ENCODE peak calls at places on chromosomes 3 and 15, in five cellular contexts. G is PC-3, F is HCT116, P is GM23338, N is OCI-LY7. J is an unnamed sample.

GRCh38 chr3:140251678-140252077 is 316.7 kb downstream of the CLSTN2 start:
- DNase-seq in G (no peak), F (no peak), P (peak; percentile 49), N (no peak), J (no peak)

GRCh38 chr3:180382781-180383180 is 219.2 kb upstream of the TTC14 start:
- DNase-seq in G (no peak), F (no peak), P (peak; percentile 36), N (no peak), J (no peak)

GRCh38 chr3:32440481-32441350 is 49.1 kb downstream of the CMTM7 start:
- DNase-seq in G (no peak), F (no peak), P (no peak), N (peak; percentile 59), J (peak; percentile 50)

GRCh38 chr3:197308591-197308990 is 10.2 kb upstream of the DLG1 start:
- DNase-seq in G (peak; percentile 40), F (no peak), P (no peak), N (no peak), J (peak; percentile 81)

GRCh38 chr3:98536456-98537017 is 4.8 kb downstream of the GPR15 start:
- DNase-seq in G (peak; percentile 39), F (no peak), P (no peak), N (peak; percentile 56), J (no peak)

GRCh38 chr15:50463423-50464358 is 39.5 kb downstream of the USP8 start:
- DNase-seq in G (no peak), F (no peak), P (no peak), N (no peak), J (peak; percentile 21)

GRCh38 chr3:179949428-179949827 is 87.3 kb downstream of the PEX5L start:
- DNase-seq in G (no peak), F (no peak), P (peak; percentile 53), N (peak; percentile 78), J (no peak)

GRCh38 chr3:53109822-53110771 is 20.1 kb downstream of the RFT1 start:
- DNase-seq in G (peak; percentile 65), F (peak; percentile 19), P (peak; percentile 79), N (peak; percentile 65), J (peak; percentile 84)

GRCh38 chr3:126474498-126475410 is 937 bp downstream of the ZXDC start:
- DNase-seq in G (peak; percentile 7), F (peak; percentile 16), P (peak; percentile 65), N (peak; percentile 52), J (peak; percentile 72)

GRCh38 chr3:48077835-48078234 is 61.6 kb upstream of the MAP4 start:
- DNase-seq in G (peak; percentile 25), F (no peak), P (no peak), N (no peak), J (peak; percentile 59)

GRCh38 chr3:11071096-11071755 is 78.7 kb downstream of the SLC6A1 start:
- DNase-seq in G (no peak), F (no peak), P (no peak), N (no peak), J (no peak)

GRCh38 chr3:9352917-9353823 is 9.7 kb upstream of the THUMPD3 start:
- DNase-seq in G (peak; percentile 80), F (peak; percentile 21), P (peak; percentile 80), N (peak; percentile 64), J (peak; percentile 82)

DNA sequence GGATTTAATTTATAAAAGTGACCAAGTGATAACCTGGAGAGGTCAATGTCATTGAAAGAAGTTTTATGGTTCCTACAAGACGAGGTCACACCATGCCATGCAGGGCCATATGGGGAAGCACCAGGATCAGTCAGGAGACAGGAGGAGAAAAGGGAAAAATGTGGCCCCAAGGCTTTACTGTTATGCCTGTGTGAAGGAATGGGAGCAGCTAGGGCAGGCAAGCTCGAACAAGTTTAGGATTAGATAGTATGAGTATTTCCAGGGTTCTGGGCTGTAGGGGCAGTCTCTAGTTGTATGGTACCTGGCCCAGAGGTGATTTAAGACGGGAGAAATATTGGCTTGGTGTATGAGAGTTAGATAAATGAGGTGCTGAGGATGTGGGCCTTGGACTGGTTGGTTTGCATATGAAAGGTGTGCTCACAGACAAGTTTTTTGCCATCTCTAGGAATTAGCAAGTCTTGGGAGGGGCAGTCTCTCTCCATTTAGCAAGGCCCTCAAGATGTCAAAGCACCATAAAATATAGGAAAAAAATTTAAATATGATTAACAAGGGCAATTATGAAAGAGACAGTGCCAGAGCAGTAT is 36.3 kb upstream of the DCLK3 start:
- DNase-seq in G (no peak), F (no peak), P (no peak), N (no peak), J (no peak)
- TF ChIP-seq EZH2phosphoT487 in G (no peak), F (no peak), P (no peak), N (no peak), J (no peak)

GRCh38 chr15:85681391-85681790 is 113.3 kb downstream of the KLHL25 start:
- DNase-seq in G (no peak), F (no peak), P (no peak), N (no peak), J (no peak)
- TF ChIP-seq EZH2phosphoT487 in G (no peak), F (no peak), P (no peak), N (no peak), J (no peak)

GRCh38 chr3:51733859-51734571 is 27.1 kb downstream of the GRM2 start:
- DNase-seq in G (no peak), F (no peak), P (no peak), N (no peak), J (no peak)
- TF ChIP-seq EZH2phosphoT487 in G (no peak), F (no peak), P (no peak), N (no peak), J (no peak)

DNA sequence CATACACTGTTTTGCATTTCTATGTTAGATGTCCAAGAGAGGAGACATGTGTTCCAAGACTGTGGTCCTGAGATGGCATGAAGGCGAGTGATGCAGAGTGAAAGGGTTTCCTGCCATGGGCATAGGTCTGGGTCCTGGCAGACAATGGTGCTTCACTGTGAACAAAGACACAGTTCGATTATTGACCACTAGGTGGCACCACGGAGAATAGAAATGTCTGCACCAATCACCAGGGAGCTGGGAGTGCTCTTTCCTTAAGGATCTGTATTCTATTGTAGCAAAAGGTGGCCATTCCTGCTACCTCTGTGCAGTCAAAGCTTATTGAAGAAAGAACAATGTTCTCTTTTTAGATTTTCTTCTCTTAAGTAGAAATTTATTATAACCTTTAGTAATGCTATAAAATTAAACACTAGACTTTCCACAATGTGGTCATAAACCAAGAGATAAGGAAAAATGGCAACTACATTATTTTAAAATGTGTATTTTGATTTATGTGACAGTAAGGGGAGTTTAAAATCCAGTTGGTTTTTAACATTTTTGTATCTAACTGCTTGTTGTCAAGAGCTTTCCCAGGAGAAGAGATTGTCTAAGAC is 88.7 kb downstream of the GABRG3 start:
- DNase-seq in G (peak; percentile 44), F (peak; percentile 0), P (peak; percentile 90), N (peak; percentile 44), J (peak; percentile 47)
- TF ChIP-seq EZH2phosphoT487 in G (no peak), F (no peak), P (no peak), N (no peak), J (no peak)

GRCh38 chr15:69749797-69750196 is 297.2 kb downstream of the RPLP1 start:
- DNase-seq in G (peak; percentile 40), F (peak; percentile 13), P (no peak), N (peak; percentile 63), J (no peak)
- TF ChIP-seq EZH2phosphoT487 in G (no peak), F (no peak), P (no peak), N (no peak), J (no peak)

GRCh38 chr3:69901802-69902201 is 97.7 kb upstream of the SAMMSON start:
- DNase-seq in G (no peak), F (no peak), P (no peak), N (no peak), J (no peak)

GRCh38 chr3:69902386-69902785 is 97.1 kb upstream of the SAMMSON start:
- DNase-seq in G (no peak), F (no peak), P (no peak), N (no peak), J (no peak)

GRCh38 chr3:69896095-69896494 is 103.4 kb upstream of the SAMMSON start:
- DNase-seq in G (no peak), F (no peak), P (no peak), N (no peak), J (no peak)

GRCh38 chr3:69900331-69900730 is 99.2 kb upstream of the SAMMSON start:
- DNase-seq in G (no peak), F (no peak), P (no peak), N (no peak), J (no peak)
- TF ChIP-seq EZH2phosphoT487 in G (no peak), F (no peak), P (no peak), N (no peak), J (no peak)

GRCh38 chr15:60326824-60327654 is 70.7 kb downstream of the ANXA2 start:
- DNase-seq in G (peak; percentile 79), F (peak; percentile 47), P (peak; percentile 79), N (peak; percentile 51), J (peak; percentile 70)

GRCh38 chr15:60326343-60326742 is 71.4 kb downstream of the ANXA2 start:
- DNase-seq in G (no peak), F (no peak), P (no peak), N (no peak), J (no peak)

GRCh38 chr15:60323322-60323721 is 74.5 kb downstream of the ANXA2 start:
- DNase-seq in G (no peak), F (no peak), P (no peak), N (no peak), J (no peak)

GRCh38 chr15:60325905-60326304 is 71.9 kb downstream of the ANXA2 start:
- DNase-seq in G (no peak), F (no peak), P (no peak), N (no peak), J (no peak)

GRCh38 chr15:60324706-60325438 is 72.9 kb downstream of the ANXA2 start:
- DNase-seq in G (no peak), F (no peak), P (no peak), N (no peak), J (peak; percentile 37)
- TF ChIP-seq EZH2phosphoT487 in G (no peak), F (no peak), P (no peak), N (no peak), J (no peak)

DNA sequence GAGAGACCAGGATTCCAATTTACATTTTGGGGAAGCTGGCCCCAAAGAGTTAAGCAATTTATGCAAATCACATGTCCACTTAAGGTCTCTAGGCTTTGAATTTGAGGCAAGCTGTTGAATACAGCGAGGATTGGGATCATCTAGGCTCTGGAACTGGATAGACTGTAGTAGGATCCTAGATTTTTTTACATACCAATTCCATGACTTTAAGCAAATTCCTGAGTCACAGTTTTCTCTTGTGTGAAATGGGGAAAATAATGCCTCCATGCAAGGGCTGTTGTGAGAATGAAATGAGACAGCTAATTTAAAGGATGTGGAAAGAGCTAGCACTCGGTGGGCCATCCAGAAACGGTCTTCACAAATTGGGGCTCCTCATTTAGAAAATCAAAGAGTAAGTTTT is 103.4 kb downstream of the MINAR1 start:
- DNase-seq in G (no peak), F (no peak), P (no peak), N (no peak), J (peak; percentile 46)
- TF ChIP-seq EZH2phosphoT487 in G (no peak), F (no peak), P (no peak), N (no peak), J (no peak)

DNA sequence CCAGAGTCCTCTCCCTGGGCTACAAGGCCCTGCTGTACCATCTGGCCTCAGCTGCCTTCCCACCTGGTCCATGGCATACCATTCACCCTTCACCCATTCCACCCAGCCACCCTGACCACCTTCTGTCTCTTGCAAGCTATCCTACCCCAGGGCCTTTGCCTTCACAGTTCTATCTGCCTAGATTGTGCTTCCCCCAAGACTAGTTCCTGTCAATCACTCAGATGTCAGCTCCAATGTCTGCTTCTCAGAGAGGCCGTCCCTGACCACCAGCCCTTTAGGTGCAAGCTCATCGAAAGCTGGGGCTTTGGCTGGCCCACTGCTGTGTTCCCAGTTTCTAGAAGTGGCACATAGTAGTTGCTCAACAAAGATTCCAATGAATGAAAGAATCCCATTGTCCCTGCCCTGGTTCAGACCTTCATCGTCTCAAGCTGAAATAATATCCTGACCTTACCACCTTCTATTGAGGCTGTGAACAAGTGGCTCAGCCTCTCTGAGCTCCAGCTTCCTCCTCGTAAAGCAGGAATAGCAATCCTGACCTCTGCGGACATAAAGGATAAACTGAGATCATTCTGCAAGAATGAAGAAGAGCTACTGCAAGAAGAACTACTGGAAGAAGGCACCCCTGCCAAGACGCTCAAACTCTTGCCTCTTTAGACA is 15.8 kb downstream of the EFCAB12 start:
- DNase-seq in G (no peak), F (no peak), P (no peak), N (no peak), J (no peak)
- TF ChIP-seq EZH2phosphoT487 in G (no peak), F (no peak), P (no peak), N (no peak), J (no peak)